ENCODE peak calls at places on chromosomes 1 and 21, in six cellular contexts. N, D, G, Z, V and E are unnamed samples.
A peak's percentile ranks its signal among the peaks of the same experiment; 100 is the strongest.

GRCh38 chr1:110602466-110602865 is 3.7 kb downstream of the KCNA2 start:
- DNase-seq in N (no peak), D (no peak), G (no peak), Z (no peak), V (no peak), E (no peak)

GRCh38 chr1:240794061-240794843 is 182.3 kb upstream of the GREM2 start:
- DNase-seq in N (no peak), D (no peak), G (no peak), Z (no peak), V (no peak), E (no peak)

GRCh38 chr1:47522890-47523811 is 85.3 kb downstream of the FOXD2 start:
- DNase-seq in N (no peak), D (no peak), G (no peak), Z (no peak), V (no peak), E (no peak)

GRCh38 chr21:43025636-43026180 is 49.9 kb downstream of the CBS start:
- DNase-seq in N (no peak), D (no peak), G (no peak), Z (peak; percentile 83), V (no peak), E (no peak)

GRCh38 chr1:63548303-63548702 is 25.0 kb downstream of the EFCAB7 start:
- DNase-seq in N (no peak), D (no peak), G (no peak), Z (no peak), V (no peak), E (no peak)

GRCh38 chr1:46244656-46245371 is 2.7 kb upstream of the RAD54L start:
- DNase-seq in N (peak; percentile 77), D (peak; percentile 38), G (no peak), Z (peak; percentile 48), V (no peak), E (peak; percentile 35)

GRCh38 chr1:208239518-208240381 is 4.4 kb downstream of the PLXNA2 start:
- DNase-seq in N (no peak), D (no peak), G (no peak), Z (no peak), V (no peak), E (no peak)

GRCh38 chr1:54324750-54325704 is 81.2 kb downstream of the SSBP3 start:
- DNase-seq in N (no peak), D (no peak), G (no peak), Z (no peak), V (peak; percentile 75), E (no peak)

GRCh38 chr1:169119405-169119804 is 12.9 kb downstream of the ATP1B1 start:
- DNase-seq in N (no peak), D (peak; percentile 85), G (no peak), Z (peak; percentile 63), V (no peak), E (no peak)

GRCh38 chr1:162216604-162217003 is 147.1 kb downstream of the NOS1AP start:
- DNase-seq in N (no peak), D (no peak), G (no peak), Z (no peak), V (no peak), E (no peak)

GRCh38 chr1:180168786-180169640 is 14.3 kb downstream of the QSOX1 start:
- DNase-seq in N (peak; percentile 46), D (peak; percentile 16), G (no peak), Z (peak; percentile 53), V (no peak), E (peak; percentile 43)

GRCh38 chr21:42392731-42393442 is 3.0 kb downstream of the TMPRSS3 start:
- DNase-seq in N (no peak), D (no peak), G (no peak), Z (no peak), V (no peak), E (no peak)

GRCh38 chr1:37391181-37391949 is 83.0 kb upstream of the ZC3H12A start:
- DNase-seq in N (no peak), D (no peak), G (no peak), Z (no peak), V (no peak), E (no peak)

GRCh38 chr1:201468501-201468843 is 516 bp downstream of the PHLDA3 start:
- DNase-seq in N (no peak), D (peak; percentile 36), G (no peak), Z (peak; percentile 57), V (peak; percentile 66), E (peak; percentile 56)

GRCh38 chr1:118012725-118013124 is 83.2 kb downstream of the WDR3 start:
- DNase-seq in N (no peak), D (peak; percentile 17), G (no peak), Z (peak; percentile 2), V (no peak), E (no peak)

GRCh38 chr1:210653771-210654170 is 325.1 kb downstream of the HHAT start:
- DNase-seq in N (peak; percentile 14), D (peak; percentile 9), G (no peak), Z (peak; percentile 3), V (no peak), E (no peak)

GRCh38 chr1:67085326-67085725 is 31.4 kb upstream of the SLC35D1 start:
- DNase-seq in N (no peak), D (no peak), G (no peak), Z (no peak), V (no peak), E (no peak)

GRCh38 chr1:193707271-193708015 is 521.0 kb upstream of the B3GALT2 start:
- DNase-seq in N (no peak), D (peak; percentile 5), G (no peak), Z (peak; percentile 72), V (no peak), E (no peak)

GRCh38 chr1:58745086-58745485 is 38.8 kb downstream of the JUN start:
- DNase-seq in N (no peak), D (no peak), G (no peak), Z (no peak), V (no peak), E (no peak)

GRCh38 chr1:67830928-67831596 is 2.2 kb downstream of the GNG12 start:
- DNase-seq in N (peak; percentile 4), D (no peak), G (no peak), Z (no peak), V (no peak), E (no peak)

GRCh38 chr1:156276532-156276931 is 6.1 kb downstream of the SMG5 start:
- DNase-seq in N (no peak), D (no peak), G (no peak), Z (no peak), V (no peak), E (no peak)

GRCh38 chr1:202207292-202207691 is 13.7 kb downstream of the LGR6 start:
- DNase-seq in N (no peak), D (peak; percentile 89), G (no peak), Z (peak; percentile 72), V (no peak), E (no peak)

GRCh38 chr1:5721634-5722215 is 270.5 kb downstream of the NPHP4 start:
- DNase-seq in N (no peak), D (no peak), G (no peak), Z (no peak), V (no peak), E (no peak)

GRCh38 chr1:221708076-221708571 is 33.8 kb downstream of the DUSP10 start:
- DNase-seq in N (peak; percentile 98), D (peak; percentile 97), G (no peak), Z (peak; percentile 74), V (no peak), E (peak; percentile 78)

GRCh38 chr1:116230712-116231111 is 119.5 kb downstream of the MAB21L3 start:
- DNase-seq in N (no peak), D (no peak), G (no peak), Z (no peak), V (no peak), E (no peak)

GRCh38 chr1:24105368-24106160 is 6.4 kb downstream of the MYOM3 start:
- DNase-seq in N (no peak), D (no peak), G (no peak), Z (no peak), V (no peak), E (no peak)

GRCh38 chr1:81801032-81801833 is 499 bp downstream of the ADGRL2 start:
- DNase-seq in N (peak; percentile 50), D (peak; percentile 16), G (no peak), Z (peak; percentile 77), V (peak; percentile 86), E (no peak)

GRCh38 chr1:22132517-22133235 is 10.2 kb downstream of the WNT4 start:
- DNase-seq in N (no peak), D (peak; percentile 72), G (no peak), Z (peak; percentile 83), V (peak; percentile 56), E (no peak)

GRCh38 chr1:247335871-247336270 is 4.2 kb upstream of the ZNF496 start:
- DNase-seq in N (no peak), D (no peak), G (no peak), Z (no peak), V (no peak), E (no peak)

GRCh38 chr1:907611-908451 is 15.9 kb upstream of the SAMD11 start:
- DNase-seq in N (no peak), D (no peak), G (no peak), Z (no peak), V (no peak), E (no peak)

GRCh38 chr1:109271458-109271857 is 11.5 kb downstream of the PSRC1 start:
- DNase-seq in N (no peak), D (no peak), G (no peak), Z (no peak), V (no peak), E (no peak)

GRCh38 chr1:107664882-107665871 is 299.8 kb downstream of the VAV3 start:
- DNase-seq in N (no peak), D (no peak), G (no peak), Z (no peak), V (no peak), E (no peak)

GRCh38 chr1:199784127-199784526 is 243.4 kb upstream of the NR5A2 start:
- DNase-seq in N (no peak), D (no peak), G (no peak), Z (peak; percentile 16), V (no peak), E (no peak)

GRCh38 chr1:183586897-183587296 is 3.4 kb downstream of the NCF2 start:
- DNase-seq in N (no peak), D (no peak), G (no peak), Z (no peak), V (no peak), E (no peak)